ENCODE peak calls at places on chromosome 20, in nine cellular contexts. F is activated CD8-positive, alpha-beta T cell treated with anti-CD3 and anti-CD28 coated beads, Interleukin-2, amount 10 ng/mL, durations not matched to agents 7 days and 5 days; I is WERI-Rb-1; Y is EL; S is T follicular helper cell; R is AG04450; Z is NCI-H2107; T is neural crest cell; J is stimulated activated CD8-positive, alpha-beta memory T cell treated with anti-CD3 and anti-CD28 coated beads, Interleukin-15, amount 100 ng/mL, for 24 hours. N is an unnamed sample.
A peak's percentile ranks its signal among the peaks of the same experiment; 100 is the strongest.

GRCh38 chr20:16955971-16956370 is 207.8 kb downstream of the OTOR start:
- DNase-seq in F (no peak), I (no peak), Y (no peak), S (no peak), R (no peak), Z (no peak), T (no peak), J (no peak), N (no peak)

GRCh38 chr20:16647875-16648597 is 74.8 kb upstream of the KIF16B start:
- DNase-seq in F (no peak), I (no peak), Y (no peak), S (no peak), R (no peak), Z (no peak), T (no peak), J (no peak), N (no peak)

GRCh38 chr20:45306431-45306982 is at the start of gene RBPJL:
- DNase-seq in F (peak; percentile 56), I (no peak), Y (no peak), S (peak; percentile 26), R (no peak), Z (no peak), T (peak; percentile 37), J (peak; percentile 31), N (no peak)

GRCh38 chr20:20003088-20003954 is 13.8 kb upstream of the NAA20 start:
- DNase-seq in F (peak; percentile 37), I (no peak), Y (no peak), S (no peak), R (no peak), Z (no peak), T (no peak), J (no peak), N (peak; percentile 20)

GRCh38 chr20:2168946-2169345 is 67.3 kb downstream of the STK35 start:
- DNase-seq in F (no peak), I (no peak), Y (no peak), S (no peak), R (no peak), Z (no peak), T (no peak), J (no peak), N (no peak)

GRCh38 chr20:22180244-22180643 is 404.1 kb downstream of the FOXA2 start:
- DNase-seq in F (no peak), I (no peak), Y (no peak), S (no peak), R (no peak), Z (no peak), T (peak; percentile 16), J (no peak), N (no peak)

GRCh38 chr20:58330692-58331091 is 21.2 kb downstream of the RAB22A start:
- DNase-seq in F (no peak), I (no peak), Y (no peak), S (no peak), R (no peak), Z (no peak), T (no peak), J (no peak), N (no peak)

GRCh38 chr20:24568842-24569241 is 99.4 kb downstream of the SYNDIG1 start:
- DNase-seq in F (no peak), I (no peak), Y (no peak), S (no peak), R (no peak), Z (no peak), T (no peak), J (no peak), N (no peak)

GRCh38 chr20:19928379-19929360 is 88.5 kb upstream of the NAA20 start:
- DNase-seq in F (no peak), I (no peak), Y (no peak), S (no peak), R (no peak), Z (no peak), T (no peak), J (no peak), N (no peak)

GRCh38 chr20:47879771-47880170 is 94.5 kb upstream of the SULF2 start:
- DNase-seq in F (no peak), I (no peak), Y (no peak), S (no peak), R (no peak), Z (no peak), T (no peak), J (no peak), N (no peak)

GRCh38 chr20:16615199-16615598 is 42.0 kb upstream of the KIF16B start:
- DNase-seq in F (no peak), I (no peak), Y (peak; percentile 31), S (no peak), R (peak; percentile 93), Z (no peak), T (no peak), J (no peak), N (peak; percentile 55)

GRCh38 chr20:50915424-50915823 is 15.8 kb downstream of the ADNP start:
- DNase-seq in F (no peak), I (no peak), Y (peak; percentile 66), S (no peak), R (no peak), Z (no peak), T (no peak), J (no peak), N (peak; percentile 69)

GRCh38 chr20:10902836-10903410 is 229.1 kb upstream of the JAG1 start:
- DNase-seq in F (no peak), I (no peak), Y (no peak), S (no peak), R (no peak), Z (no peak), T (no peak), J (no peak), N (peak; percentile 71)

GRCh38 chr20:49508435-49509199 is 26.1 kb upstream of the KCNB1 start:
- DNase-seq in F (no peak), I (no peak), Y (peak; percentile 50), S (no peak), R (no peak), Z (peak; percentile 51), T (peak; percentile 12), J (no peak), N (peak; percentile 62)

GRCh38 chr20:51862796-51863195 is 60.5 kb upstream of the SALL4 start:
- DNase-seq in F (no peak), I (no peak), Y (peak; percentile 77), S (no peak), R (no peak), Z (no peak), T (no peak), J (no peak), N (peak; percentile 69)

GRCh38 chr20:62924567-62925419 is 1.5 kb downstream of the DIDO1 start:
- DNase-seq in F (peak; percentile 50), I (no peak), Y (peak; percentile 48), S (peak; percentile 23), R (no peak), Z (no peak), T (no peak), J (no peak), N (peak; percentile 53)

GRCh38 chr20:23302386-23302785 is 48.2 kb upstream of the NXT1 start:
- DNase-seq in F (no peak), I (no peak), Y (no peak), S (no peak), R (no peak), Z (no peak), T (no peak), J (no peak), N (no peak)

GRCh38 chr20:44457016-44457415 is 18.7 kb upstream of the TTPAL start:
- DNase-seq in F (no peak), I (no peak), Y (no peak), S (no peak), R (no peak), Z (no peak), T (no peak), J (no peak), N (no peak)

GRCh38 chr20:46226602-46227001 is 81.7 kb downstream of the CDH22 start:
- DNase-seq in F (no peak), I (no peak), Y (peak; percentile 68), S (no peak), R (no peak), Z (no peak), T (no peak), J (no peak), N (peak; percentile 25)

GRCh38 chr20:47785900-47786762 is 850 bp upstream of the SULF2 start:
- DNase-seq in F (peak; percentile 44), I (peak; percentile 83), Y (peak; percentile 84), S (no peak), R (no peak), Z (no peak), T (peak; percentile 75), J (no peak), N (peak; percentile 86)

GRCh38 chr20:21503345-21503744 is 10.5 kb downstream of the NKX2-2 start:
- DNase-seq in F (no peak), I (no peak), Y (peak; percentile 41), S (no peak), R (no peak), Z (no peak), T (no peak), J (no peak), N (peak; percentile 40)

GRCh38 chr20:420721-421574 is 12.8 kb downstream of the RBCK1 start:
- DNase-seq in F (no peak), I (peak; percentile 47), Y (no peak), S (no peak), R (no peak), Z (no peak), T (no peak), J (no peak), N (no peak)

GRCh38 chr20:19249515-19249914 is 37.1 kb downstream of the SLC24A3 start:
- DNase-seq in F (no peak), I (no peak), Y (no peak), S (no peak), R (no peak), Z (no peak), T (no peak), J (no peak), N (peak; percentile 46)

GRCh38 chr20:20360464-20360863 is 7.4 kb upstream of the INSM1 start:
- DNase-seq in F (peak; percentile 46), I (peak; percentile 61), Y (peak; percentile 61), S (no peak), R (peak; percentile 43), Z (no peak), T (peak; percentile 41), J (no peak), N (peak; percentile 64)

GRCh38 chr20:41510224-41510623 is 108.0 kb downstream of the CHD6 start:
- DNase-seq in F (no peak), I (no peak), Y (no peak), S (no peak), R (no peak), Z (no peak), T (no peak), J (no peak), N (no peak)

GRCh38 chr20:53763707-53764415 is 170.2 kb upstream of the ZNF217 start:
- DNase-seq in F (no peak), I (no peak), Y (no peak), S (no peak), R (no peak), Z (peak; percentile 71), T (peak; percentile 33), J (no peak), N (peak; percentile 63)

GRCh38 chr20:34892671-34893070 is 16.3 kb downstream of the ACSS2 start:
- DNase-seq in F (no peak), I (no peak), Y (no peak), S (no peak), R (no peak), Z (no peak), T (no peak), J (no peak), N (no peak)

GRCh38 chr20:22446613-22447447 is 137.5 kb downstream of the FOXA2 start:
- DNase-seq in F (no peak), I (no peak), Y (no peak), S (no peak), R (no peak), Z (no peak), T (no peak), J (no peak), N (no peak)

GRCh38 chr20:38649275-38649891 is 47.8 kb downstream of the ARHGAP40 start:
- DNase-seq in F (no peak), I (peak; percentile 49), Y (peak; percentile 25), S (no peak), R (no peak), Z (no peak), T (peak; percentile 28), J (no peak), N (peak; percentile 34)

GRCh38 chr20:9838378-9839295 is at the start of gene PAK5:
- DNase-seq in F (no peak), I (peak; percentile 95), Y (peak; percentile 8), S (no peak), R (no peak), Z (peak; percentile 76), T (peak; percentile 81), J (no peak), N (peak; percentile 27)

GRCh38 chr20:45392733-45393132 is 14.6 kb upstream of the TP53TG5 start:
- DNase-seq in F (no peak), I (no peak), Y (no peak), S (no peak), R (no peak), Z (no peak), T (no peak), J (no peak), N (no peak)